ENCODE peak calls at places on chromosome 9, in five cellular contexts. Q is astrocyte, L is HCT116, Y is body of pancreas, J is upper lobe of left lung. V is an unnamed sample.

GRCh38 chr9:70419546-70420266 is 5.2 kb upstream of the KLF9 start:
- DNase-seq in L (peak; percentile 85), Q (peak; percentile 93), J (peak; percentile 95), Y (peak; percentile 97), V (peak; percentile 88)

GRCh38 chr9:18092138-18092537 is 381.8 kb upstream of the ADAMTSL1 start:
- DNase-seq in Q (no peak), Y (no peak), L (no peak), J (no peak), V (no peak)

GRCh38 chr9:98146101-98146991 is 27.3 kb upstream of the TRIM14 start:
- DNase-seq in L (no peak), Q (no peak), Y (peak; percentile 84), J (peak; percentile 30), V (peak; percentile 91)

GRCh38 chr9:16197578-16198370 is 644.9 kb downstream of the CCDC171 start:
- DNase-seq in L (no peak), J (peak; percentile 47), Y (no peak), Q (peak; percentile 51), V (no peak)

GRCh38 chr9:87681271-87682061 is 44.5 kb upstream of the CTSL start:
- DNase-seq in J (no peak), Y (no peak), Q (no peak), L (no peak), V (no peak)

GRCh38 chr9:118643118-118643517 is 726.1 kb downstream of the BRINP1 start:
- DNase-seq in J (no peak), L (no peak), Y (peak; percentile 60), Q (peak; percentile 68), V (peak; percentile 66)

GRCh38 chr9:37144762-37145161 is 24.4 kb downstream of the ZCCHC7 start:
- DNase-seq in L (no peak), Y (no peak), Q (peak; percentile 41), J (no peak), V (no peak)

GRCh38 chr9:109121218-109121796 is 1.6 kb upstream of the TMEM245 start:
- DNase-seq in J (no peak), L (no peak), Y (no peak), Q (no peak), V (no peak)

GRCh38 chr9:15231788-15232635 is 75.0 kb downstream of the TTC39B start:
- DNase-seq in Y (no peak), Q (peak; percentile 14), L (peak; percentile 29), J (no peak), V (no peak)

GRCh38 chr9:37464426-37465248 is 613 bp downstream of the ZBTB5 start:
- DNase-seq in L (no peak), Y (peak; percentile 79), J (peak; percentile 92), Q (peak; percentile 56), V (peak; percentile 76)

GRCh38 chr9:131167936-131168335 is 42.5 kb downstream of the NUP214 start:
- DNase-seq in J (no peak), L (no peak), Y (no peak), Q (no peak), V (no peak)

GRCh38 chr9:18601026-18601425 is 127.1 kb downstream of the ADAMTSL1 start:
- DNase-seq in Y (no peak), L (no peak), J (no peak), Q (peak; percentile 36), V (no peak)

GRCh38 chr9:122331523-122331927 is 39.3 kb upstream of the PTGS1 start:
- DNase-seq in L (no peak), Y (no peak), J (no peak), Q (no peak), V (no peak)

GRCh38 chr9:130522233-130522808 is 57.1 kb upstream of the FUBP3 start:
- DNase-seq in Y (no peak), J (no peak), L (no peak), Q (no peak), V (peak; percentile 18)

GRCh38 chr9:81826541-81826906 is 101.7 kb upstream of the SPATA31D4 start:
- DNase-seq in L (no peak), Q (peak; percentile 65), Y (no peak), J (no peak), V (no peak)

GRCh38 chr9:109264865-109265532 is 55.9 kb downstream of the EPB41L4B start:
- DNase-seq in L (no peak), J (peak; percentile 72), Y (peak; percentile 87), Q (no peak), V (peak; percentile 45)

GRCh38 chr9:113737414-113738271 is 138.5 kb upstream of the ZNF618 start:
- DNase-seq in J (no peak), Y (peak; percentile 64), L (peak; percentile 49), Q (peak; percentile 22), V (peak; percentile 50)

GRCh38 chr9:102867488-102867887 is 127.6 kb upstream of the CYLC2 start:
- DNase-seq in J (no peak), Y (no peak), L (no peak), Q (peak; percentile 85), V (peak; percentile 29)

GRCh38 chr9:7178729-7179128 is 421.0 kb downstream of the KDM4C start:
- DNase-seq in Q (no peak), J (no peak), L (no peak), Y (no peak), V (no peak)

GRCh38 chr9:33468797-33469621 is 4.7 kb downstream of the NOL6 start:
- DNase-seq in L (no peak), Y (no peak), J (no peak), Q (no peak), V (no peak)
- H3K36me3 ChIP-seq in L (peaks cover 71% of the 10 kb centered on the region), Y (peaks cover 27% of the 10 kb centered on the region), J (peaks cover 68% of the 10 kb centered on the region), Q (peaks cover 59% of the 10 kb centered on the region), V (peaks cover 48% of the 10 kb centered on the region)

GRCh38 chr9:93463638-93464248 is 10.4 kb upstream of the FAM120AOS start:
- DNase-seq in J (no peak), Q (no peak), L (no peak), Y (no peak), V (no peak)
- H3K4me3 ChIP-seq in J (no peak overlapping the region), Q (no peak overlapping the region), L (no peak overlapping the region), Y (no peak overlapping the region), V (no peak overlapping the region)

GRCh38 chr9:116285320-116285719 is 131.7 kb downstream of the PAPPA start:
- DNase-seq in Q (no peak), J (no peak), Y (no peak), L (no peak), V (no peak)
- TF ChIP-seq CTCF in Q (no peak), J (no peak), Y (no peak), L (peak; percentile 19), V (no peak)

GRCh38 chr9:34496149-34496712 is 26.6 kb downstream of the ENHO start:
- DNase-seq in L (peak; percentile 4), Q (no peak), Y (no peak), J (no peak), V (peak; percentile 57)
- H3K36me3 ChIP-seq in L (no peaks in the 10 kb centered on the region), Q (no peaks in the 10 kb centered on the region), Y (no peaks in the 10 kb centered on the region), J (no peaks in the 10 kb centered on the region), V (no peaks in the 10 kb centered on the region)

DNA sequence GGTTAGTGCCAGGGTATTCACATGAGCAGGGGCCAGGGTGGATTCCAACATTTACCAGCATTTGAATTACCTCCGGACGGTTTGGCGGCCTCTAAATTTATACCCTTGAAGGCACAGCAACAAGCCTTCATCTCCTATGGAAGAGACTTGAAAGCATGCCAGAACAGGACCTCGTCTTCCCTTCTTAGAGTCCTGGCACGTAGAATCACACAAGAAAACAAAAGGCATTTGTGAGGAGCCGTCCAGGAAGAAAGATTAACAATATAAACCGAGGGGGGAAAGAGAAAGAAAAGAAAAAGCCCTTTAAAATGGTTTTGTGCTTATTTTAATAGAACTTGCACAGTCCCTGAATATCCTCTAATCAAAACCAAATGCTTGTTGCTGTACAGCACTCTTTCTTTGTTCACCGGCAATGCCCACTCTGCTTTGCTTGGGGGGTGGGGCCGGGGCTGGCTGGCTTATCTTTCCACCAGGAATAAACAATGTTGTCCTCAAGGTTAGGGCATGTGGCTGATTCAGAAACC is 575.8 kb upstream of the ZNF462 start:
- DNase-seq in J (peak; percentile 12), L (no peak), Y (no peak), Q (no peak), V (peak; percentile 24)
- H3K4me3 ChIP-seq in J (peak overlapping the region; percentile 9), L (no peak overlapping the region), Y (no peak overlapping the region), Q (peak overlapping the region; percentile 36), V (no peak overlapping the region)

GRCh38 chr9:134152022-134152448 is 12.3 kb downstream of the RNU6ATAC start:
- DNase-seq in Q (no peak), Y (no peak), J (no peak), L (no peak), V (no peak)
- TF ChIP-seq CTCF in Q (no peak), Y (no peak), J (no peak), L (no peak), V (no peak)

GRCh38 chr9:2060425-2060824 is 45.3 kb downstream of the SMARCA2 start:
- DNase-seq in Q (peak; percentile 50), Y (no peak), J (no peak), L (no peak), V (no peak)

GRCh38 chr9:2066312-2067273 is 51.4 kb downstream of the SMARCA2 start:
- DNase-seq in L (no peak), Q (peak; percentile 30), Y (no peak), J (no peak), V (peak; percentile 34)

GRCh38 chr9:2065704-2066103 is 50.6 kb downstream of the SMARCA2 start:
- DNase-seq in J (no peak), Q (no peak), L (no peak), Y (no peak), V (peak; percentile 13)
- H3K36me3 ChIP-seq in J (peaks cover 15% of the 10 kb centered on the region), Q (peaks cover 7% of the 10 kb centered on the region), L (no peaks in the 10 kb centered on the region), Y (no peaks in the 10 kb centered on the region), V (peaks cover 4% of the 10 kb centered on the region)

GRCh38 chr9:137318565-137318964 is 16.5 kb upstream of the NRARP start:
- DNase-seq in L (no peak), Y (no peak), J (peak; percentile 49), Q (no peak), V (no peak)

GRCh38 chr9:137320555-137321384 is 18.7 kb upstream of the NRARP start:
- DNase-seq in J (peak; percentile 80), Q (no peak), Y (no peak), L (no peak), V (no peak)

GRCh38 chr9:137319434-137319975 is 17.4 kb upstream of the NRARP start:
- DNase-seq in J (peak; percentile 63), Q (no peak), L (no peak), Y (no peak), V (no peak)

GRCh38 chr9:137318976-137319375 is 16.9 kb upstream of the NRARP start:
- DNase-seq in Q (no peak), J (peak; percentile 72), Y (peak; percentile 20), L (no peak), V (no peak)

GRCh38 chr9:137319976-137320551 is 18.0 kb upstream of the NRARP start:
- DNase-seq in J (peak; percentile 82), Q (no peak), L (no peak), Y (no peak), V (no peak)
- H3K4me3 ChIP-seq in J (no peak overlapping the region), Q (no peak overlapping the region), L (no peak overlapping the region), Y (no peak overlapping the region), V (no peak overlapping the region)